ENCODE peak calls at places on chromosomes 13 and 19, in eight cellular contexts. Z, P, A, V, O, T, N and W are unnamed samples.

GRCh38 chr19:40768936-40769335 is 6.4 kb upstream of the MIA start:
- DNase-seq in Z (no peak), P (no peak), A (no peak), V (no peak), O (no peak), T (no peak), N (no peak), W (no peak)

GRCh38 chr13:33017410-33017929 is 1.2 kb downstream of the KL start:
- DNase-seq in Z (peak), P (peak), A (no peak), V (no peak), O (peak), T (peak), N (no peak), W (peak)

GRCh38 chr13:101219609-101220265 is 196.6 kb downstream of the NALCN start:
- DNase-seq in Z (no peak), P (no peak), A (no peak), V (no peak), O (no peak), T (no peak), N (no peak), W (no peak)

GRCh38 chr19:29121684-29122083 is 91.3 kb downstream of the UQCRFS1 start:
- DNase-seq in Z (no peak), P (peak), A (no peak), V (no peak), O (peak), T (peak), N (no peak), W (no peak)

GRCh38 chr19:604355-604754 is 14.7 kb downstream of the HCN2 start:
- DNase-seq in Z (no peak), P (peak), A (no peak), V (no peak), O (no peak), T (no peak), N (no peak), W (no peak)

GRCh38 chr19:29712744-29713516 is 2.1 kb downstream of the C19orf12 start:
- DNase-seq in Z (no peak), P (no peak), A (no peak), V (no peak), O (no peak), T (no peak), N (no peak), W (no peak)

GRCh38 chr19:45340232-45340898 is at the start of gene KLC3:
- DNase-seq in Z (peak), P (no peak), A (no peak), V (no peak), O (no peak), T (peak), N (peak), W (no peak)

GRCh38 chr19:13881692-13882418 is 4.9 kb downstream of the NANOS3 start:
- DNase-seq in Z (no peak), P (peak), A (no peak), V (no peak), O (no peak), T (peak), N (no peak), W (no peak)

GRCh38 chr13:33740134-33740538 is 77.8 kb upstream of the RFC3 start:
- DNase-seq in Z (no peak), P (no peak), A (no peak), V (no peak), O (no peak), T (no peak), N (no peak), W (peak)

GRCh38 chr19:48543121-48543710 is 8.8 kb upstream of the SULT2B1 start:
- DNase-seq in Z (no peak), P (peak), A (peak), V (peak), O (no peak), T (no peak), N (peak), W (peak)

GRCh38 chr13:50345804-50346203 is 330.6 kb downstream of the KCNRG start:
- DNase-seq in Z (no peak), P (no peak), A (no peak), V (no peak), O (no peak), T (no peak), N (no peak), W (no peak)

GRCh38 chr13:27971236-27971645 is 2.1 kb upstream of the CDX2 start:
- DNase-seq in Z (no peak), P (no peak), A (no peak), V (no peak), O (no peak), T (peak), N (no peak), W (no peak)

GRCh38 chr13:86986448-86986847 is 684.7 kb upstream of the SLITRK5 start:
- DNase-seq in Z (no peak), P (no peak), A (no peak), V (no peak), O (no peak), T (peak), N (no peak), W (no peak)

GRCh38 chr13:39895254-39895653 is 239.8 kb downstream of the COG6 start:
- DNase-seq in Z (peak), P (no peak), A (no peak), V (no peak), O (no peak), T (no peak), N (no peak), W (peak)

GRCh38 chr13:30257433-30258099 is 49.8 kb downstream of the KATNAL1 start:
- DNase-seq in Z (peak), P (no peak), A (no peak), V (no peak), O (peak), T (peak), N (no peak), W (no peak)

GRCh38 chr13:44783987-44784734 is 205.1 kb downstream of the NUFIP1 start:
- DNase-seq in Z (no peak), P (no peak), A (no peak), V (no peak), O (no peak), T (no peak), N (no peak), W (no peak)

GRCh38 chr19:45098521-45099464 is 5.8 kb downstream of the PPP1R37 start:
- DNase-seq in Z (no peak), P (no peak), A (no peak), V (no peak), O (no peak), T (no peak), N (no peak), W (peak)

GRCh38 chr13:25059166-25059565 is 36.8 kb upstream of the PABPC3 start:
- DNase-seq in Z (no peak), P (no peak), A (no peak), V (no peak), O (no peak), T (no peak), N (no peak), W (no peak)

GRCh38 chr13:26895808-26896466 is 135.4 kb upstream of the GPR12 start:
- DNase-seq in Z (no peak), P (no peak), A (no peak), V (no peak), O (no peak), T (no peak), N (no peak), W (no peak)

GRCh38 chr19:33032218-33032781 is 32.4 kb downstream of the RHPN2 start:
- DNase-seq in Z (no peak), P (no peak), A (no peak), V (no peak), O (no peak), T (peak), N (no peak), W (no peak)

GRCh38 chr13:32734511-32734910 is 148.3 kb downstream of the PDS5B start:
- DNase-seq in Z (peak), P (peak), A (no peak), V (no peak), O (no peak), T (no peak), N (no peak), W (peak)

GRCh38 chr19:40363128-40363527 is 14.6 kb downstream of the PLD3 start:
- DNase-seq in Z (no peak), P (peak), A (no peak), V (no peak), O (no peak), T (no peak), N (no peak), W (no peak)

GRCh38 chr19:22622901-22623840 is 11.0 kb upstream of the ZNF492 start:
- DNase-seq in Z (no peak), P (no peak), A (no peak), V (no peak), O (no peak), T (no peak), N (no peak), W (no peak)

GRCh38 chr13:75479102-75479501 is 2.9 kb downstream of the TBC1D4 start:
- DNase-seq in Z (no peak), P (no peak), A (no peak), V (no peak), O (no peak), T (no peak), N (no peak), W (no peak)

GRCh38 chr13:75482820-75483079 is 781 bp upstream of the TBC1D4 start:
- DNase-seq in Z (no peak), P (no peak), A (no peak), V (no peak), O (no peak), T (no peak), N (no peak), W (no peak)

GRCh38 chr13:75480691-75481175 is 1.2 kb downstream of the TBC1D4 start:
- DNase-seq in Z (peak), P (peak), A (peak), V (peak), O (peak), T (peak), N (peak), W (peak)

GRCh38 chr13:75482070-75482819 is at the start of gene TBC1D4:
- DNase-seq in Z (peak), P (peak), A (peak), V (peak), O (peak), T (peak), N (peak), W (peak)

DNA sequence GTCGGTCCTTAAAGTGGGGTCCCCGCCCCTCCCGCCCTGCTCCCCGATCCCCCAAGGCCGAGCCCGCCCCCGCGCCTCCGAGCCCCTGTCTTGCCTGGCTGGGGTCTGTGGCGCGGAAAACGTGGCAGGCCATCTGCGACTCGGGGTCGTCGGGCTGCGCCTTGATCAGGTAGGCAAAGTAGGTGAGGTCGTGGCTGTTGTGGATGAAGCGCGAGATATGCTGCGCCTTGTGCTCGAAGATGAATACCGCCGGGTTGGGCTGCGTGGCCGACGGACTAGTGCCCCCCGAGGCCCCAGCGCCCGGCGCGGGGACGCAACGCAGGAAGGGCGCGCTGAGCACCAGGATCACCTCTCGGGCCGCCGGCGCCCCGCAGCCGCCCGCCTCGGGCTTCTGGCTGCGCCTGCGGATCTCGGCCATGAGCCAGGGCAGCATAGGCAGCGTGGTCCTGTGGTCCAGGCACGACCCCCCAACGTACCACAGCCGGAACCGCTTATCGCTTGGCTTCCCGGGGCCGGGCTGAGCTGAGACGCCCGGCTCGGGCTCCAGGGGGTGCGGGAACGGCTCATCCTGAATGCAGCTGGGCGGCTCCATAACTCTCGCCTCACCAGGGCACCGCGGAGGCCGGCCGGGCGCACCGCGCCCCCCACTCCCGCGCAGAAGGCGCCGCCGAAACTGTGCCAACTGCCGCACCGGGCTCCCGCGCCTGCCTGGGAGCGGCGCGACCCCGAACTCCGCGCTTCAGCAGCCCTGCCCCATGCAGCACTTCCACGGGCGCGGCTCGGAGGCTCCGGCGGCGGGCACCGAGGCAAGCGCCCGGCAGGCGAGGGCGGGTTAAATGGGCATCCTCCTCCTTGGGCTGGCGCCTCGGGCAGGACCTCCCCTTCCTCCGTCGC is 546 bp downstream of the TBC1D4 start:
- DNase-seq in Z (peak), P (peak), A (no peak), V (peak), O (peak), T (peak), N (no peak), W (no peak)
- TF ChIP-seq CTCF in Z (no peak), P (no peak), A (no peak), V (no peak), O (no peak), T (no peak), N (no peak), W (no peak)

GRCh38 chr19:18995804-18996241 is 37.5 kb downstream of the SUGP2 start:
- DNase-seq in Z (peak), P (peak), A (no peak), V (peak), O (peak), T (peak), N (peak), W (peak)
- TF ChIP-seq CTCF in Z (peak), P (peak), A (no peak), V (peak), O (peak), T (peak), N (peak), W (peak)

DNA sequence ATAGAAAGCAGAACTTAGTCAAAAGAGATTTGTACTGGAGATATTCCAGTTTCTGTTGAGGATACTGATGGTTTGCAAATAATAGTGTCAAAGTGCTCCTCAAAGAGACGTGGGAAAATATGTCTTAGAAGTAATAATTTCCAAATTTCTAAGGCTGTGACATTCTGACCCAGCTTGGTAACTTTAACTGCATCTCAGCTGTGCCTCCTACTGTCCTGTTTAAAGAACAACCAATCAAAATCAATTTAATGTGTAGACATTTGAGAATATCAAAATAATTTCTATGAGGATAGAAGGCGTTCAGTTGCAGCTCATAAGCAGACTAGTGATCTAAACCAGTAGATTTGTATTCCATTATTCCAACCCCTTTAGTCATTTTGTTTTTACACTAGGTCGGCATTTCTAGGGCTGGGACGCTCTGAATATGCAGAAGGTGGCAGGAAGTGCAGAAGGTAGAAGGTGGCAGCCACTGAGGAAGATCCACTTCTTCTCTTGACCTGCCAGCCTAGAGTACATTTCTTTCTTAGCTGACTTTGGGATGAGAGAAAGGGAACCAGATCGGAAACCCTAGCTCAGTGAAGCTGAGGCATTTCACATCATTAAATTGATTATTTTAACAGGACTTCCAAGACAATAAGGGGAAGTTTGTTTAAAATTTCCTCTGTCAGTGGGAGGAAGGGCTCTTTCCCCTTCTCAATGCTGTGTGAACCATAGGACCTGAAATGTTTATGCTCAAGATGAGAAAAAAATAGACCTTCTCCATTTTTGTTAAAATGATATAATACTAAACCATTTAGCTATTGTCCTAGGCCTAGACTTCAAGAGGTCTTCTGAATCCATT is 67.5 kb downstream of the COL4A1 start:
- DNase-seq in Z (no peak), P (no peak), A (no peak), V (no peak), O (no peak), T (no peak), N (no peak), W (no peak)
- TF ChIP-seq CTCF in Z (no peak), P (no peak), A (no peak), V (no peak), O (no peak), T (no peak), N (no peak), W (peak)

GRCh38 chr19:12782174-12782423 is 6.7 kb upstream of the HOOK2 start:
- DNase-seq in Z (no peak), P (no peak), A (no peak), V (peak), O (no peak), T (no peak), N (no peak), W (no peak)

GRCh38 chr19:12783849-12784393 is 7.4 kb upstream of the JUNB start:
- DNase-seq in Z (no peak), P (peak), A (no peak), V (peak), O (no peak), T (no peak), N (no peak), W (no peak)

GRCh38 chr19:12783226-12783848 is 7.9 kb upstream of the JUNB start:
- DNase-seq in Z (no peak), P (peak), A (no peak), V (no peak), O (no peak), T (no peak), N (no peak), W (no peak)

GRCh38 chr19:12784394-12784870 is 6.9 kb upstream of the JUNB start:
- DNase-seq in Z (no peak), P (peak), A (no peak), V (no peak), O (no peak), T (no peak), N (no peak), W (no peak)

DNA sequence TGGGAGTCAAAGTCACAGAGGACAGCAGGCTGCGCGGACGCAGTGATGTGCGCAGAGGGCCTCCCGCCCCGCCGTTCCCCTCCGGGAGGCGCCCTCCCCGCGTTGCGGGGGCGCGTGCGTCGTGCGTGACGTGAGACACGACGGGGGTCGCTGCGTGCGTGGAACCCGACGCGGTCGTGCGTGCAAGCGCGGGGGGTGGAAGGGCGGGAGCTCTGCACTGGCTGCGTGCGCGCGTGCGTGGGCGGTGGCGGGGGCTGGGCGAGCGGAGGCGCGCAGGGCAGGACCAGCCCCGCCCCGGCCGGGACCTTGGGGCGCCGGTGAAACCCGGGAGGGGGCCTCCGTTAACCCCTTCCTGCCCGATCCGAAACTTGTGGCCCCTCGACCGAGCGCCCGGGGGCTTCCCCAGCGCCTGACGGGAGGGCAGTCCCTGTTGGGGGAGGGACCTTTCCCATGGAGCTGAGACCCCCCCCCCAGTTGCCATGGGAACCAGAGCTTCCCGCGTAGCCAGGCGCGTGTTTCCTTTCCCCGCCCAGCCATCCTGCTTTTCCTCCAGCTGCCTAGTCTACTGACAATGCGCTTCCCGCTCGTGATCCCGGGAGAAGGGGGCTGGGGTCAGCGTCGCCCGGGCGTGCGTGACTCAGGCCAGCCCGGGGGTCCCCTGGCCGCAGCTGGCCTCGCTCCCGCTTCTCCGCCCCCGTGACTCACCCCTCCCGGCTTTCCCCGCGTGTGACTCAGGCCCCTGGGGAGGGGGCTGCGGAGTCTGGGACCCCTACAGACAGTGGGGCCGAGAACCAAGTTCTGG is 7.3 kb upstream of the HOOK2 start:
- DNase-seq in Z (peak), P (peak), A (peak), V (peak), O (peak), T (peak), N (no peak), W (peak)
- TF ChIP-seq CTCF in Z (no peak), P (no peak), A (peak), V (no peak), O (no peak), T (no peak), N (no peak), W (no peak)